ENCODE peak calls at places on chromosomes 11 and 22, in four cellular contexts. A is GM06990, F is heart right ventricle, X is spleen. Z is an unnamed sample.

GRCh38 chr11:95625164-95626017 is 164.2 kb downstream of the FAM76B start:
- DNase-seq in A (no peak), F (no peak), X (no peak), Z (no peak)

GRCh38 chr11:86596861-86597632 is 75.4 kb downstream of the ME3 start:
- DNase-seq in A (no peak), F (no peak), X (no peak), Z (no peak)

GRCh38 chr11:123145220-123145619 is 49.8 kb downstream of the CLMP start:
- DNase-seq in A (no peak), F (no peak), X (no peak), Z (no peak)

GRCh38 chr11:111524056-111524455 is 9.5 kb downstream of the HOATZ start:
- DNase-seq in A (no peak), F (no peak), X (no peak), Z (no peak)

GRCh38 chr11:66981976-66982578 is 7.0 kb downstream of the C11orf86 start:
- DNase-seq in A (no peak), F (peak), X (no peak), Z (peak)

GRCh38 chr11:6825333-6825744 is 20.1 kb upstream of the OR10A5 start:
- DNase-seq in A (no peak), F (no peak), X (no peak), Z (no peak)

GRCh38 chr11:73141031-73141308 is 1.1 kb downstream of the FCHSD2 start:
- DNase-seq in A (peak), F (peak), X (peak), Z (no peak)

GRCh38 chr11:9143726-9144125 is 52.3 kb upstream of the SCUBE2 start:
- DNase-seq in A (no peak), F (no peak), X (no peak), Z (no peak)

GRCh38 chr11:11577246-11577855 is 44.5 kb downstream of the GALNT18 start:
- DNase-seq in A (no peak), F (no peak), X (no peak), Z (no peak)

GRCh38 chr22:44331881-44332714 is 19.3 kb upstream of the SHISAL1 start:
- DNase-seq in A (no peak), F (peak), X (no peak), Z (no peak)

GRCh38 chr22:24247564-24248344 is 2.9 kb upstream of the GGT5 start:
- DNase-seq in A (peak), F (peak), X (peak), Z (peak)

GRCh38 chr11:26188559-26188958 is 143.4 kb upstream of the ANO3 start:
- DNase-seq in A (no peak), F (no peak), X (no peak), Z (no peak)

GRCh38 chr11:44333271-44334218 is 23.6 kb upstream of the ALX4 start:
- DNase-seq in A (no peak), F (no peak), X (no peak), Z (no peak)

GRCh38 chr11:109000531-109000930 is 335.7 kb downstream of the DDX10 start:
- DNase-seq in A (no peak), F (no peak), X (no peak), Z (no peak)

GRCh38 chr11:4467043-4467442 is 15.4 kb upstream of the OR52K1 start:
- DNase-seq in A (no peak), F (no peak), X (no peak), Z (no peak)

GRCh38 chr11:65444314-65445051 is 21.9 kb downstream of the NEAT1 start:
- DNase-seq in A (peak), F (no peak), X (no peak), Z (no peak)

GRCh38 chr22:30318773-30319419 is 7.8 kb downstream of the TBC1D10A start:
- DNase-seq in A (no peak), F (no peak), X (no peak), Z (no peak)

GRCh38 chr11:62061356-62062222 is 62.2 kb upstream of the INCENP start:
- DNase-seq in A (no peak), F (no peak), X (peak), Z (no peak)
- TF ChIP-seq CTCF in A (peak), F (peak), X (no peak), Z (no peak)

DNA sequence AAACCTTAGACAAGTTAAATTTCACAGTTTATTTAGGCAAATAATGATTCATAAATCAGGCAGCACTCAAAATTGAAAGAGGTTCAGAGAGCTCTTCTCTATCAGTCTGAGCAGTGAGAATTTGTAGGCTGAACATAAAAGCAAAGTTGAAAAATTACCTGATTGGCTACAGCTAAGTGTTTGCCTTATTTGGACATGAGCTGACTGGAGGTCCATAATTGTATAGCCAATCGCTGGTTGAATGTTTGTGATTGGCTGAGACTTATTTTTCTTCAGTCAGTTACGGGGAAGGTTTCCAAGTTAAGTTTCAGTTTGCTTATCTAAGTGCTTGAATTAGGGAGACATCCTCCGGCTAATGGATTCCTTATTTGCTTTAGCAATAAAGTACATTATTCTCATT is 527.5 kb downstream of the CNTN5 start:
- DNase-seq in A (no peak), F (no peak), X (no peak), Z (no peak)
- H3K4me3 ChIP-seq in A (no peak), F (no peak), X (no peak), Z (no peak)

GRCh38 chr22:28736296-28737155 is 5.1 kb downstream of the CHEK2 start:
- DNase-seq in A (no peak), F (no peak), X (no peak), Z (no peak)

GRCh38 chr22:28742562-28742962 is 723 bp downstream of the HSCB start:
- DNase-seq in A (no peak), F (no peak), X (no peak), Z (no peak)

GRCh38 chr22:28741200-28741757 is 341 bp downstream of the CHEK2 start:
- DNase-seq in A (no peak), F (no peak), X (peak), Z (no peak)

GRCh38 chr22:28743852-28744251 is 2.0 kb downstream of the HSCB start:
- DNase-seq in A (no peak), F (no peak), X (peak), Z (no peak)

GRCh38 chr22:28741758-28742561 is at the start of the genes CHEK2 and HSCB:
- DNase-seq in A (peak), F (peak), X (peak), Z (peak)
- TF ChIP-seq CTCF in A (no peak), F (peak), X (peak), Z (no peak)

GRCh38 chr11:20156876-20157613 is 3.2 kb downstream of the DBX1 start:
- DNase-seq in A (peak), F (no peak), X (peak), Z (no peak)
- H3K4me3 ChIP-seq in A (no peak), F (peak), X (peak), Z (no peak)

DNA sequence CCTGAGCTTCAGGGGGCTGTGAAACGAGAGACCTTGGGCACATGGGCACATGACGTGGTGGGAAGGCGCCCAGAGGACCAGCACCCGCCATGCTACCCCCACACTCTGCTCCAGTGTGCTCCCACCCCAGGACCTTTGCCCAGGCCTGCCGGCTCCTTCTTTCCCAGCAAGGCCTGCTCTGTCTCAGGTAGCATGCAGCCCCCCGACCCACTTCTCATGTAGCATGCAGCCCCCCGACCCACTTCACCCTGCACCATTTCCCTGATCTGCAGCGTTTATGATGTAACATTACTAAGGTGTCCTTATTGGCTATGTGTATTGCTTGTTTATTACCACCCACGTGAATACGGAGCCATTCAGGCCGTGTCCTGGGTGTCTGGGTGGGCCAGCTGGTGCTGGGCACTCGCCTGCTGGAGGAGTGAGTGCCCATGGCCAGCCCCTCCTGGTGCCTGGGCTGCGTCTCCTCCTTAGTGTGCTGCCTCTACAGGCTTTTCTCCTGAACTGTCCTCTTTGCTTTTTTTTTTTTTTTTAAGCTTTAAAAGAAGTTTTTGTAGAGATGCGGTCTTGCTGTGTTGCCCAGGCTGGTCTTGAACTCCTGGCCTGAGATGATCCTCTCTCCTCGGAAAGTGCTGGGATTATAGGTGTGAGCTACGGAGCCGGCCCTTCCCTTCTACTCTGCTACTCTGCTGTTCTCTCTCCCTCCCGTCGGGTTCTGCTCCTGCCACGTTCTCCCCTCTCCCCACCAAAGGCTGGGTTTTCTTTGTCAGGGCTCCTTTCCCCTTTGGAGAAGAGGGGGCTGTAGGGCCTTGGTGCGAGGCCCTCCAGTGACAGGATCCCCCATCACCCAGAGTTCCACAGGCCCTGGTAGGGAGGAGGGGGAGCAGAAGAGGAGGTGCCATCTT is 29.4 kb downstream of the LRP5 start:
- DNase-seq in A (no peak), F (no peak), X (no peak), Z (no peak)
- TF ChIP-seq CTCF in A (no peak), F (no peak), X (no peak), Z (no peak)

GRCh38 chr11:134097146-134097545 is 28.3 kb downstream of the JAM3 start:
- DNase-seq in A (no peak), F (no peak), X (no peak), Z (no peak)

GRCh38 chr11:134100171-134100570 is 31.3 kb downstream of the JAM3 start:
- DNase-seq in A (no peak), F (no peak), X (no peak), Z (no peak)

GRCh38 chr11:134101292-134101691 is 32.4 kb downstream of the JAM3 start:
- DNase-seq in A (no peak), F (no peak), X (no peak), Z (no peak)

DNA sequence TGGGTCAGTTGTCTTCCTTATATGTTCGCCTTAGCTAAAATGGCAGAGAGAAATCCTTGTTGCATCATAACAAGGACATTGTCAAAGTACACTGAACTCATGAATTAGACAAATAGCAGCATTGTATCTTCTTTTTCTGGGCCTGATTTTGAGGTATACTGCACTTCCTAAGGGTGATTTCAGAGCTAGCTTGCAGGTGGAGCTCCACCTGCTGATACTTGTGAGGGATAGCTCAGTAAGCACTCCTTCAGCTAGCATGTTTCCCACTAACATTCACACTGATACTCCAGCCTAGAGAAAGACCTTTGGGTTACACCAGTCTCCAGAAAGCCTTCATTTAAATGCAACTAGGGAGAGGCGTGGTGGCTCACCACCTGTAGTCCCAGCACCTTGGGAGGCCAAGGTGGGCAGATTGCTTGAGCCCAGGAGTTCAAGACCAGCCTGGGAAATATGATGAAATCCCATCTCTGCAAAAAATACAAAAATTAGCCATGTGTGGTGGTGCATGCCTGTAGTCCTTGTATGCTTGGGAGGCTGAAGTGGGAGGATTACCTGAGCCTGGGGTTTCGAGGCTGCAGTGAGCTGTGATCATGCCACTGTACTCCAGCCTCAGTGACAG is 29.8 kb downstream of the JAM3 start:
- DNase-seq in A (no peak), F (no peak), X (no peak), Z (no peak)
- H3K4me3 ChIP-seq in A (no peak), F (no peak), X (no peak), Z (no peak)

GRCh38 chr11:37527545-37527944 is 929.5 kb upstream of the RAG2 start:
- DNase-seq in A (no peak), F (no peak), X (no peak), Z (no peak)

DNA sequence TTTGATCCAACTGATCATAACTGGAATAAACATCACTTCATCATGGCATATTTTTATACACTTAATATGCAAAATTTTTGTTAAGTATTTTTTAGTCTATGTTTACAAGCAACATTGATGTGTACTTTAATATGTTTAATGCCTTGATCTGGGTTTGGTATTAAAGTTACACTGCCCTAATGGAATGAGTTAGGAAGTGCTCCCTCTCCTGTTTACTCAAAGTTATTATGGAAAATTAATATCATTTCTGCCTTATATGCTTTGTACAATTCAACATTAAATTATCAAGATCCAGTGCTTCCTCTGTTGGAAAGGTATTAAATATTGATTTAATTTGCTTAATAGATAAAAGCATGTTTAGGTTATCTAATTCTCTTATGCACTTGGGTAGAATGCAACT is 927.3 kb upstream of the RAG2 start:
- DNase-seq in A (no peak), F (no peak), X (no peak), Z (no peak)
- TF ChIP-seq CTCF in A (no peak), F (no peak), X (no peak), Z (no peak)

GRCh38 chr11:43268161-43268560 is 43.6 kb upstream of the API5 start:
- DNase-seq in A (no peak), F (peak), X (no peak), Z (no peak)

GRCh38 chr11:43270468-43270867 is 41.3 kb upstream of the API5 start:
- DNase-seq in A (no peak), F (no peak), X (no peak), Z (no peak)

GRCh38 chr11:43269229-43269928 is 42.4 kb upstream of the API5 start:
- DNase-seq in A (no peak), F (peak), X (peak), Z (no peak)

GRCh38 chr11:43268786-43269185 is 43.0 kb upstream of the API5 start:
- DNase-seq in A (no peak), F (no peak), X (no peak), Z (no peak)
- H3K4me3 ChIP-seq in A (no peak), F (peak), X (no peak), Z (no peak)

Z was measured in AG09309.